ENCODE peak calls at places on chromosomes 13 and 19, in seven cellular contexts. I is hepatocyte; L is activated CD8-positive, alpha-beta T cell treated with anti-CD3 and anti-CD28 coated beads for 36 hours; W is HFF-Myc; E is AG10803; T is RWPE2; K is nephron progenitor cell. P is an unnamed sample.

GRCh38 chr19:778910-779653 is 18.2 kb upstream of the PTBP1 start:
- DNase-seq in I (peak; percentile 85), L (no peak), W (peak; percentile 91), E (peak; percentile 96), T (peak; percentile 86), K (no peak), P (no peak)

GRCh38 chr19:14871619-14872230 is 14.2 kb downstream of the OR7A17 start:
- DNase-seq in I (no peak), L (no peak), W (no peak), E (peak; percentile 8), T (no peak), K (no peak), P (peak; percentile 13)

GRCh38 chr19:5547881-5548280 is 19.9 kb downstream of the TINCR start:
- DNase-seq in I (peak; percentile 38), L (peak; percentile 63), W (no peak), E (peak; percentile 48), T (no peak), K (no peak), P (peak; percentile 56)

GRCh38 chr13:113448885-113449692 is 4.2 kb downstream of the ADPRHL1 start:
- DNase-seq in I (peak; percentile 48), L (peak; percentile 44), W (peak; percentile 74), E (peak; percentile 67), T (peak; percentile 93), K (no peak), P (no peak)

GRCh38 chr19:53772943-53773342 is 51.2 kb downstream of the NLRP12 start:
- DNase-seq in I (peak; percentile 83), L (peak; percentile 77), W (peak; percentile 30), E (peak; percentile 58), T (no peak), K (peak; percentile 73), P (no peak)

GRCh38 chr19:1084024-1084868 is 10.9 kb downstream of the POLR2E start:
- DNase-seq in I (no peak), L (peak; percentile 62), W (no peak), E (no peak), T (peak; percentile 53), K (no peak), P (no peak)

GRCh38 chr13:70183041-70183440 is 74.8 kb upstream of the KLHL1 start:
- DNase-seq in I (no peak), L (no peak), W (no peak), E (no peak), T (no peak), K (no peak), P (no peak)

GRCh38 chr19:21568816-21569496 is 63.6 kb downstream of the ZNF429 start:
- DNase-seq in I (no peak), L (peak; percentile 94), W (no peak), E (peak; percentile 74), T (no peak), K (no peak), P (peak; percentile 75)

GRCh38 chr19:48249502-48250014 is 6.2 kb downstream of the CARD8 start:
- DNase-seq in I (no peak), L (peak; percentile 95), W (no peak), E (no peak), T (no peak), K (no peak), P (peak; percentile 44)

GRCh38 chr19:35247526-35248309 is 1.1 kb upstream of the LSR start:
- DNase-seq in I (peak; percentile 94), L (peak; percentile 65), W (no peak), E (no peak), T (peak; percentile 93), K (peak; percentile 85), P (peak; percentile 85)

GRCh38 chr13:97934590-97934989 is 18.9 kb upstream of the IPO5 start:
- DNase-seq in I (no peak), L (no peak), W (no peak), E (no peak), T (no peak), K (no peak), P (no peak)

GRCh38 chr19:32397736-32398135 is 7.8 kb upstream of the DPY19L3 start:
- DNase-seq in I (peak; percentile 49), L (no peak), W (peak; percentile 81), E (peak; percentile 93), T (no peak), K (no peak), P (no peak)

GRCh38 chr13:109331898-109332297 is 454.5 kb downstream of the IRS2 start:
- DNase-seq in I (peak; percentile 78), L (no peak), W (peak; percentile 72), E (peak; percentile 82), T (no peak), K (peak; percentile 46), P (no peak)

GRCh38 chr13:95156208-95156607 is 145.0 kb downstream of the ABCC4 start:
- DNase-seq in I (no peak), L (no peak), W (no peak), E (peak; percentile 17), T (no peak), K (no peak), P (no peak)

GRCh38 chr13:103952183-103952582 is 886.0 kb upstream of the SLC10A2 start:
- DNase-seq in I (no peak), L (no peak), W (no peak), E (no peak), T (no peak), K (no peak), P (no peak)

GRCh38 chr19:21611659-21612402 is 106.4 kb downstream of the ZNF429 start:
- DNase-seq in I (no peak), L (no peak), W (no peak), E (no peak), T (no peak), K (no peak), P (no peak)

GRCh38 chr13:25836709-25837316 is 215.0 kb downstream of the SHISA2 start:
- DNase-seq in I (no peak), L (no peak), W (no peak), E (no peak), T (no peak), K (no peak), P (no peak)

GRCh38 chr19:46536391-46536790 is 40.7 kb upstream of the PNMA8B start:
- DNase-seq in I (no peak), L (no peak), W (no peak), E (no peak), T (no peak), K (no peak), P (no peak)
- TF ChIP-seq CTCF in I (no peak), L (no peak), W (no peak), E (no peak), T (no peak), K (no peak), P (no peak)

GRCh38 chr13:37944476-37945442 is 75.2 kb upstream of the TRPC4 start:
- DNase-seq in I (no peak), L (no peak), W (no peak), E (peak; percentile 8), T (no peak), K (no peak), P (no peak)
- TF ChIP-seq CTCF in I (no peak), L (no peak), W (no peak), E (peak; percentile 17), T (no peak), K (no peak), P (no peak)

GRCh38 chr13:83879431-83880171 is 2.7 kb downstream of the SLITRK1 start:
- DNase-seq in I (peak; percentile 5), L (no peak), W (no peak), E (peak; percentile 6), T (no peak), K (no peak), P (no peak)

GRCh38 chr13:83880275-83881027 is 1.8 kb downstream of the SLITRK1 start:
- DNase-seq in I (no peak), L (no peak), W (no peak), E (no peak), T (no peak), K (no peak), P (no peak)

GRCh38 chr13:83877901-83878300 is 4.4 kb downstream of the SLITRK1 start:
- DNase-seq in I (no peak), L (no peak), W (no peak), E (no peak), T (no peak), K (no peak), P (no peak)

GRCh38 chr13:83876546-83876945 is 5.7 kb downstream of the SLITRK1 start:
- DNase-seq in I (no peak), L (no peak), W (no peak), E (no peak), T (no peak), K (no peak), P (peak; percentile 7)

GRCh38 chr13:83878691-83879410 is 3.4 kb downstream of the SLITRK1 start:
- DNase-seq in I (no peak), L (no peak), W (no peak), E (no peak), T (no peak), K (peak; percentile 25), P (no peak)
- TF ChIP-seq CTCF in I (no peak), L (no peak), W (no peak), E (no peak), T (no peak), K (no peak), P (no peak)

DNA sequence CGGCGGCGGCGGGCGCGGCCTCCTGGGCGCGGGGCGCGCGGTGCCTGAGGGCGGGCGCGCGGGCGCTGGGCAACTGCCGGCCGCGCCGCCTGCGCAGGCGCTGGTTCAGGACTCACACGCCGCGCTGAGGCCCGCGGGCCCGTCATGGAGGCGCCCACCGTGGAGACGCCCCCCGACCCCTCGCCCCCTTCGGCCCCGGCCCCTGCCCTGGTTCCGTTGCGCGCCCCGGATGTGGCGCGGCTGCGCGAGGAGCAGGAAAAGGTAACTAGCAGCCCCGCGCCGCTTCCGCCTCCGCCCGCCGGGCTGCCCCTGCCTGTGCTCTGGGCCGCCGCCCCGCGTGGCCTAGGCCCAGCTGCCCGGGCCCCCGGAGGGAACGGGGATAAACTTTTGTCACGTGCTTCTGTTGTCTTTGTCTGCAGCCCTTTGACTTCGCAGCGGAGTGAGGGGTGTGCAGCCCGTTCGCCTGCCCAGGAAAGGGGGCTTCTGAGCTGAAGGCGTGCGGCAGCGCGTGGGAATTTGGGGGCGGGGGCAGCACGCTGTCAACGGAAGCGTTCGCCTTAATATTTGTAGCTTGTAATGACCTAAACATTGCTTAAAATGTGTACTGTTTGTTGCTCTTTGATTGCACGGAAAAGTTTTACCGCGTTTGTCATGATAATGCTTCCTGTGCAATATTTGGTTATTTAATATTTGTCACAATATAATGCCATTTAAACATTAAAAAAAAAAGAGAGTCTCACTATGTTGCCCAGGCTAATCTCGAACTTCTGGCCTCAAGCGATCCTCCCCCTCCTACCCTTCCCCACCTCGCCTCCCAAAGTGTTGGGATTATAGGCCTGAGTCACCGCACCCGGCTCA is 594 bp downstream of the URI1 start:
- DNase-seq in I (peak; percentile 78), L (peak; percentile 84), W (no peak), E (peak; percentile 25), T (no peak), K (peak; percentile 67), P (peak; percentile 88)
- TF ChIP-seq CTCF in I (no peak), L (no peak), W (no peak), E (no peak), T (no peak), K (no peak), P (no peak)

DNA sequence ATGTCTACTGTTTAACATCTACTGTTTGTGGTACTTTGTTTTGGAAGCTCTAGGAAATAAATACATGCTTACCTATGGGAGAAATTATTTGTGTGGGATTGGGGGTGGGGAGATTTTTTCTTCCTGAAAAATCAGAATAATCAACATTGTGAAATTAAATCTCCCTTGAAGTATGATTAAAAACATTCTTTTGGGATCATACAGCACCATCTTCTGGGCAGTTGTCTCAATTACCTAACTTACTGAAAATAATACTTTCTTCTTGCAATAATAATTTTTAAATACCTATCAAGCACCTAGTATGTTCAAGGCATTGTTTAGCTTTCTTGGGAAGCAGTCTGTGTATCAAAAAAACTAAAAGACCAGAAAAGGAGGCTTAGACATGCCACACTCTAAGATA is 576.5 kb upstream of the ARGLU1 start:
- DNase-seq in I (no peak), L (no peak), W (no peak), E (peak; percentile 4), T (no peak), K (no peak), P (no peak)
- TF ChIP-seq CTCF in I (peak; percentile 48), L (no peak), W (no peak), E (peak; percentile 32), T (peak; percentile 31), K (no peak), P (no peak)

P was measured in GM20000.